ENCODE peak calls at places on chromosome 17, in six cellular contexts. C is ovary, U is prostate gland, A is heart right ventricle, H is Panc1, P is PC-3. V is an unnamed sample.
A peak's percentile ranks its signal among the peaks of the same experiment; 100 is the strongest.

GRCh38 chr17:17822189-17822978 is 14.4 kb downstream of the SREBF1 start:
- DNase-seq in C (peak; percentile 69), U (peak; percentile 74), A (peak; percentile 74), H (no peak), P (no peak), V (peak; percentile 86)

GRCh38 chr17:60823520-60823919 is 145.9 kb downstream of the BCAS3 start:
- DNase-seq in C (no peak), U (no peak), A (no peak), H (no peak), P (no peak), V (no peak)

GRCh38 chr17:50947844-50948514 is 81.8 kb upstream of the TOB1 start:
- DNase-seq in C (no peak), U (peak; percentile 85), A (peak; percentile 73), H (no peak), P (peak; percentile 46), V (peak; percentile 94)

GRCh38 chr17:77872199-77872598 is 86.3 kb upstream of the TNRC6C start:
- DNase-seq in C (no peak), U (no peak), A (no peak), H (no peak), P (no peak), V (no peak)

GRCh38 chr17:680554-680953 is 34.1 kb downstream of the VPS53 start:
- DNase-seq in C (no peak), U (no peak), A (no peak), H (no peak), P (no peak), V (no peak)

GRCh38 chr17:5584971-5585794 is 874 bp upstream of the NLRP1 start:
- DNase-seq in C (no peak), U (no peak), A (no peak), H (no peak), P (peak; percentile 55), V (no peak)

GRCh38 chr17:21418446-21419298 is 42.5 kb downstream of the KCNJ12 start:
- DNase-seq in C (no peak), U (no peak), A (no peak), H (no peak), P (no peak), V (no peak)

GRCh38 chr17:49968380-49969133 is 433 bp upstream of the DLX4 start:
- DNase-seq in C (no peak), U (peak; percentile 22), A (peak; percentile 64), H (no peak), P (peak; percentile 71), V (peak; percentile 57)

GRCh38 chr17:45288825-45289224 is 26.9 kb upstream of the SPATA32 start:
- DNase-seq in C (no peak), U (peak; percentile 68), A (peak; percentile 59), H (no peak), P (no peak), V (peak; percentile 47)

GRCh38 chr17:41343031-41343430 is 7.6 kb downstream of the KRT33A start:
- DNase-seq in C (no peak), U (no peak), A (no peak), H (no peak), P (no peak), V (no peak)

GRCh38 chr17:28010406-28010805 is 32.1 kb upstream of the NLK start:
- DNase-seq in C (no peak), U (no peak), A (no peak), H (no peak), P (no peak), V (no peak)

GRCh38 chr17:29640981-29641642 is 18.4 kb upstream of the CORO6 start:
- DNase-seq in C (no peak), U (no peak), A (no peak), H (no peak), P (no peak), V (no peak)

GRCh38 chr17:35612924-35613521 is 25.9 kb downstream of the AP2B1 start:
- DNase-seq in C (no peak), U (peak; percentile 26), A (peak; percentile 20), H (no peak), P (peak; percentile 48), V (no peak)

GRCh38 chr17:64377769-64378282 is 12.8 kb downstream of the PECAM1 start:
- DNase-seq in C (no peak), U (no peak), A (no peak), H (no peak), P (peak; percentile 88), V (no peak)

GRCh38 chr17:73711184-73711583 is 66.9 kb upstream of the SDK2 start:
- DNase-seq in C (no peak), U (no peak), A (no peak), H (no peak), P (no peak), V (no peak)

GRCh38 chr17:63358111-63358839 is 87.8 kb downstream of the CYB561 start:
- DNase-seq in C (no peak), U (no peak), A (no peak), H (no peak), P (no peak), V (no peak)

GRCh38 chr17:61574542-61575351 is 16.3 kb downstream of the NACA2 start:
- DNase-seq in C (no peak), U (peak; percentile 62), A (no peak), H (no peak), P (peak; percentile 89), V (no peak)

GRCh38 chr17:18859256-18859655 is 1.3 kb downstream of the PRPSAP2 start:
- DNase-seq in C (no peak), U (no peak), A (no peak), H (no peak), P (peak; percentile 28), V (no peak)
- H3K4me3 ChIP-seq in C (peak overlapping the region; percentile 97), U (no peak overlapping the region), A (peak overlapping the region; percentile 96), H (peak overlapping the region; percentile 80), P (peak overlapping the region; percentile 99), V (no peak overlapping the region)

DNA sequence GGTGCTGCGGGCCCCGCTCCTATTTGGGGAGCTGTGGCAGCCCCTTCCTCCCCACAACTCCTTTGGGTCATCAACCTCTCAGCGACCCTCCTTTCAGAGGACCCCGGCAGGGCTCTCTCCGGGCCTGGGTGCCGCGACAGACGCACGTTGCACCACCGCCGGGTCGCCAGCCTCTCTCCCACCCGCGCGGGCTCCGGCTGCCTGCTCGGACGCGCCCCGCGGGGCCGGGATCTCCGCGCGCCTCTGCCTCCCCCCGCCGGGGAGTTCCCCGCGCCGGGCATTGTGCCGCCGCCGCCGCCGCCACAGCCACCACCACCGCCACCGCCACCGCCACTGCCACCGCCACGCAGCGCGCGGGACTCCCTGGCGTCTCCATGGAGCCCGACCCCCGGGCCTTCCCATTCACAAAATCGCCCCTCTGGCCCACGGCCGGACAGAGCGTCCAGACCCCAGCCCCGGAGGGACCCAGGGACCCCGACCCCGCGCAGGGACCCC is 653 bp downstream of the RBFOX3 start:
- DNase-seq in C (no peak), U (no peak), A (no peak), H (no peak), P (no peak), V (no peak)
- H3K27ac ChIP-seq in C (no peak overlapping the region), U (peak overlapping the region; percentile 33), A (no peak overlapping the region), H (no peak overlapping the region), P (no peak overlapping the region), V (no peak overlapping the region)

GRCh38 chr17:69535022-69535570 is 120.6 kb downstream of the MAP2K6 start:
- DNase-seq in C (no peak), U (no peak), A (no peak), H (no peak), P (no peak), V (no peak)
- H3K4me1 ChIP-seq in C (no peaks in the 10 kb centered on the region), U (no peaks in the 10 kb centered on the region), A (no peaks in the 10 kb centered on the region), H (no peaks in the 10 kb centered on the region), P (peaks cover 20% of the 10 kb centered on the region), V (no peaks in the 10 kb centered on the region)

GRCh38 chr17:42568341-42569111 is 1.6 kb downstream of the MLX start:
- DNase-seq in C (no peak), U (no peak), A (no peak), H (no peak), P (no peak), V (no peak)
- H3K4me3 ChIP-seq in C (no peak overlapping the region), U (no peak overlapping the region), A (no peak overlapping the region), H (no peak overlapping the region), P (no peak overlapping the region), V (no peak overlapping the region)

GRCh38 chr17:68297168-68297567 is 5.9 kb downstream of the ARSG start:
- DNase-seq in C (no peak), U (peak; percentile 79), A (no peak), H (no peak), P (no peak), V (no peak)

GRCh38 chr17:68295086-68295485 is 3.8 kb downstream of the ARSG start:
- DNase-seq in C (no peak), U (no peak), A (no peak), H (no peak), P (no peak), V (no peak)

GRCh38 chr17:68294617-68295016 is 3.3 kb downstream of the ARSG start:
- DNase-seq in C (no peak), U (peak; percentile 38), A (no peak), H (no peak), P (no peak), V (no peak)

GRCh38 chr17:68298601-68299000 is 7.3 kb downstream of the ARSG start:
- DNase-seq in C (no peak), U (no peak), A (no peak), H (no peak), P (no peak), V (no peak)

DNA sequence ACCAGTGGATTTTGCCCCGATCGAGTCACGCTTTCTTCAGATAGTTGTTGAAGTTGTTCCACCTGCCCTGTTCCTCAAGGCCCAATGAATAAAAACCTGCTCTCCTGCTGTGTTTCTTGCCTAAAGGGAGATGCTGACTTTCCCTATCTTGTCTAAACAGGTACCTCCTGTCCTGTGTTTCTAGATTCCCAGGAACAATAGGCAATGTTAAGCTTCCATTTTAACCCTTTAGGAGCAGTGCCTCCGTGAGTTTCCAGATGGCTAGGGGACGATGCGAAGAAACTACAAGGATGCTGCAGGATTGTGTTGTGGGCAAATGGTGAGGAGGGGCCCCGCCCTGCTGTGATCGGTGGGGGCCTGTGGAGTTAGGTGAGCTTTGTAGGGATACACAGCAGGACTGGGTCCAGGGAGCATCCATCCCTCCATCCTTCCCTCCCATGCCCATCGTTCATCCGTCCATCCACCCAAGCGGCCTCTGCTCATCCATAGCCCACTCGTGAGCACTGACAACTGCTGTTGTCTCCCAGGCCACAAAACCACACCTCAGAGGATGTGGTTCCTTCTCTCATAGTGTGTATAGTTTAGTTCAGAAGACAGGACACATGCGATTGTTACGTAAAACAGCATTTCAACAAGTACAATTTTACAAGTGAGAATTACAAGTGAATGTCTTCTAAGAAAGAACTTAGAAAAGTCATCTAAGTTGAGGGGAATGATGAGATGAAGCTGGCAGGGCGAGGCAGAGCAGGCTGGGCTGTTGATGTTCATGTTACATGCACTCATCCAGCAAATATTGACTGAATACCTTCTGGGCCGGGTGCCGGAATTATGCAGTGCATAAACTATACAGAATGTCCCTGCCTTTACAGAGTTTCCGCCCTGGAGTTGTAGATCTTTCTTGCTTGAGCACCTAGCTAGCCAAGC is 5.2 kb downstream of the ARSG start:
- DNase-seq in C (no peak), U (peak; percentile 95), A (no peak), H (no peak), P (no peak), V (no peak)
- H3K27ac ChIP-seq in C (no peak overlapping the region), U (peak overlapping the region; percentile 76), A (no peak overlapping the region), H (no peak overlapping the region), P (no peak overlapping the region), V (no peak overlapping the region)